ENCODE peak calls at places on chromosomes 5 and 9, in five cellular contexts. J, F, P, E and W are unnamed samples. For H3K4me1, the result is how much of the 10 kb centered on the place peaks cover.

GRCh38 chr5:14902826-14903560 is 31.4 kb upstream of the ANKH start:
- DNase-seq in E (no peak), J (no peak), F (no peak), P (no peak), W (no peak)

GRCh38 chr9:133126697-133127339 is 5.8 kb upstream of the RALGDS start:
- DNase-seq in F (no peak), E (no peak), J (no peak), P (no peak), W (no peak)

GRCh38 chr5:74063821-74064598 is 438.0 kb downstream of the ARHGEF28 start:
- DNase-seq in F (no peak), P (no peak), E (no peak), J (no peak), W (no peak)

GRCh38 chr9:120830151-120830550 is 12.6 kb downstream of the PSMD5 start:
- DNase-seq in P (no peak), F (no peak), E (no peak), J (no peak), W (no peak)

GRCh38 chr9:70079364-70080103 is 35.9 kb downstream of the MAMDC2 start:
- DNase-seq in J (peak), P (peak), E (no peak), F (no peak), W (no peak)

GRCh38 chr9:116087751-116088194 is 65.8 kb upstream of the PAPPA start:
- DNase-seq in E (no peak), F (no peak), P (no peak), J (no peak), W (no peak)

GRCh38 chr5:76331139-76331538 is 71.9 kb upstream of the IQGAP2 start:
- DNase-seq in F (no peak), E (no peak), P (no peak), J (no peak), W (no peak)

GRCh38 chr5:93275376-93275775 is 305.6 kb downstream of the NR2F1-AS1 start:
- DNase-seq in J (no peak), P (no peak), F (no peak), E (no peak), W (no peak)

GRCh38 chr9:134226221-134226930 is 62.0 kb upstream of the RNU6ATAC start:
- DNase-seq in P (no peak), F (no peak), E (peak), J (no peak), W (no peak)

GRCh38 chr9:116687762-116688160 is 656 bp downstream of the TRIM32 start:
- DNase-seq in J (no peak), E (no peak), P (no peak), F (no peak), W (no peak)

GRCh38 chr9:127837346-127837745 is 17.1 kb downstream of the ENG start:
- DNase-seq in P (no peak), J (no peak), E (no peak), F (no peak), W (no peak)

GRCh38 chr5:95823241-95823737 is 763 bp upstream of the GLRX start:
- DNase-seq in E (no peak), P (no peak), J (no peak), F (no peak), W (no peak)
- TF ChIP-seq POLR2A in E (no peak), P (no peak), J (no peak), F (no peak), W (no peak)

GRCh38 chr5:177473461-177473991 is at the start of gene DBN1:
- DNase-seq in P (peak), J (no peak), E (no peak), F (no peak), W (no peak)
- H3K4me1 ChIP-seq in P (under half), J (half or more), E (under half), F (under half), W (half or more)

DNA sequence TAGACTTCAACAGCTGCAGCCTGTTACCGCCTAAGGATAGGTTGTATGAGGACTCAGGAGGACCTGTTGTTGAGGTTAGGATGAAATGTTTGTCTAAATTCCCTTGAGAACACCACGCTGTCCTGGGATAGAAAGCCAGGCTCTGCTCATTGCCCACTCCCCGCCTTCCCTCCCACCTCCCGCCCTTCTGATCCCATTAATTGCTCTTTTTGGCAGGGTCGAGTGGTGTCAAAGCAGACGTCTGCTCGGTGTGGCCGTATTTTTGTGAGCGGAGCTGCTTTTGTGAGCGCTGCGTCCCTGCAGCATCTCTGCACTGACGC is 62.3 kb downstream of the SPATA31C2 start:
- DNase-seq in F (no peak), P (no peak), E (peak), J (no peak), W (no peak)
- TF ChIP-seq CTCF in F (no peak), P (no peak), E (no peak), J (no peak), W (no peak)

GRCh38 chr9:137342482-137342881 is 40.4 kb upstream of the NRARP start:
- DNase-seq in F (no peak), P (no peak), E (no peak), J (no peak), W (no peak)
- TF ChIP-seq POLR2A in F (no peak), P (no peak), E (no peak), J (no peak), W (no peak)

DNA sequence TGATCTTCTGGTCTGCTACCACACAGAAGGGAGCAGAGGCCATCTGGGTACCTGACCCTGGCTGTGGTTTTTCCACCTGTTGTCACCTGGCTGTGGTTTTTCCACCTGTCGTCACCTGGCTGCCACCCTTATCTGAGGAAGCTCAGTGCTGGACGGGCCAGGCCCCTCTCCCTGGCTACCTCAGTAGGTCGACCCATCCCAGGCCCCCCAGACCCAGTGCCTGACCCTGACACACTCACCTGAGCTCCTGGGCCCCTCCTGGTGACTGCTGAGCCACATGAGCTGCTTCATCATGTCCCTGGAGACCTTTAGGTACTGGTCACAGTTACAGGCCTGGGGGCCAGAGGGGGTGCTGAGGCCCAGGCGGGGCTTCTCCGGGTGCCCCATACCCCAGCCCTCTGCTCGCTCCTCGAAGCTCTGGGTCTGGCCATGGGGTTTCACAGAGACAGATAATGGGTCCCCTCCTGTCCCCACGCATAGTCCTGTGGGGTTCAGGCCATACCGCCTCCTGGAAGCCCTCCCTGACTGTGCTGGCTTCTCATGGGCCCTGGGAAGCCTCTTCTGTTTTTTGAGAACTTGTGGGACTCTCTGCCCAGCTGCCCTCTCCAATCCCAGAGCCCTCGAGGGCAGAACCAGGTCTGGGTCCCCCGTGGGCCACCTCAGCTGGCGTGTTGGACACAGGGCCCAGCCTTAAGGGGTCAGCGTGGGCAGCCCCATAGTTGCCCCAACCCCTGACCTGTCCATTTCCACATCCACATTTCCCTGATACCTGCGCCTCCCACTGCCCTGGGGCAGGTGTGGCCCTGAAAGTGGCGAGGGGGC is 7.5 kb upstream of the NRARP start:
- DNase-seq in J (no peak), P (no peak), F (peak), E (no peak), W (peak)
- H3K4me1 ChIP-seq in J (under half), P (under half), F (under half), E (under half), W (under half)

GRCh38 chr5:425714-426113 is 17.3 kb upstream of the EXOC3 start:
- DNase-seq in P (no peak), E (peak), J (no peak), F (no peak), W (no peak)
- TF ChIP-seq CTCF in P (no peak), E (peak), J (no peak), F (no peak), W (peak)